ENCODE peak calls at places on chromosomes 5 and 9, in four cellular contexts. H, Q, W and O are unnamed samples.

GRCh38 chr5:131825404-131826013 is 28.7 kb upstream of the FNIP1 start:
- DNase-seq in H (no peak), Q (no peak), W (no peak), O (peak; percentile 28)

GRCh38 chr9:113548221-113549041 is 84.9 kb downstream of the RGS3 start:
- DNase-seq in H (no peak), W (no peak), Q (no peak), O (peak; percentile 77)

GRCh38 chr5:38576971-38577684 is 20.7 kb upstream of the LIFR start:
- DNase-seq in Q (no peak), H (no peak), W (no peak), O (no peak)

GRCh38 chr9:110807956-110808598 is 139.5 kb downstream of the MUSK start:
- DNase-seq in H (no peak), Q (peak; percentile 42), W (no peak), O (no peak)

GRCh38 chr5:118070041-118070440 is 918.3 kb downstream of the DTWD2 start:
- DNase-seq in W (no peak), H (no peak), Q (no peak), O (peak; percentile 67)

GRCh38 chr9:116860509-116861120 is 173.5 kb downstream of the TRIM32 start:
- DNase-seq in W (peak; percentile 85), H (peak; percentile 88), Q (peak; percentile 63), O (peak; percentile 86)

GRCh38 chr5:23484094-23484493 is 23.3 kb upstream of the PRDM9 start:
- DNase-seq in Q (no peak), W (no peak), H (no peak), O (no peak)

GRCh38 chr5:56918054-56918453 is 8.7 kb downstream of the SETD9 start:
- DNase-seq in W (peak; percentile 33), H (no peak), Q (no peak), O (peak; percentile 34)

GRCh38 chr9:111986035-111986556 is 89.5 kb downstream of the UGCG start:
- DNase-seq in W (no peak), H (no peak), Q (peak; percentile 82), O (no peak)

GRCh38 chr5:14715481-14715880 is 51.0 kb downstream of the OTULIN start:
- DNase-seq in Q (peak; percentile 54), W (no peak), H (no peak), O (no peak)

GRCh38 chr9:69090943-69091342 is 55.4 kb downstream of the FXN start:
- DNase-seq in H (no peak), W (no peak), Q (no peak), O (no peak)

GRCh38 chr5:82393951-82394350 is 115.8 kb upstream of the RPS23 start:
- DNase-seq in H (no peak), Q (no peak), W (no peak), O (no peak)

GRCh38 chr5:102583663-102584062 is 84.9 kb upstream of the SLCO6A1 start:
- DNase-seq in H (no peak), W (no peak), Q (peak; percentile 18), O (no peak)

GRCh38 chr9:17789316-17789715 is 210.4 kb downstream of the SH3GL2 start:
- DNase-seq in W (no peak), Q (no peak), H (no peak), O (no peak)

GRCh38 chr9:4223434-4223833 is 76.4 kb downstream of the GLIS3 start:
- DNase-seq in W (no peak), Q (no peak), H (no peak), O (no peak)

GRCh38 chr5:163790497-163790896 is 285.1 kb downstream of the MAT2B start:
- DNase-seq in H (no peak), W (no peak), Q (no peak), O (no peak)

GRCh38 chr5:89930591-89931383 is 478.8 kb downstream of the CETN3 start:
- DNase-seq in Q (peak; percentile 37), W (no peak), H (no peak), O (peak; percentile 37)

GRCh38 chr9:84937086-84937670 is 267.6 kb downstream of the NTRK2 start:
- DNase-seq in W (peak; percentile 74), Q (no peak), H (no peak), O (peak; percentile 90)

GRCh38 chr5:153880094-153880493 is 158.6 kb downstream of the FAM114A2 start:
- DNase-seq in H (no peak), W (no peak), Q (no peak), O (no peak)

GRCh38 chr9:128568470-128569083 is 16.2 kb downstream of the SPTAN1 start:
- DNase-seq in W (no peak), H (no peak), Q (peak; percentile 47), O (no peak)

GRCh38 chr5:159050408-159051091 is 49.2 kb downstream of the EBF1 start:
- DNase-seq in H (no peak), W (no peak), Q (peak; percentile 32), O (peak; percentile 39)

GRCh38 chr9:113463418-113464285 is at the start of gene RGS3:
- DNase-seq in Q (no peak), H (peak; percentile 88), W (peak; percentile 89), O (peak; percentile 64)

GRCh38 chr5:15013654-15014463 is 142.3 kb upstream of the ANKH start:
- DNase-seq in W (no peak), H (no peak), Q (peak; percentile 80), O (peak; percentile 75)

GRCh38 chr9:100084734-100085133 is 14.1 kb downstream of the ERP44 start:
- DNase-seq in W (no peak), Q (no peak), H (no peak), O (no peak)
- H3K4me2 ChIP-seq in W (no peak overlapping the region), Q (no peak overlapping the region), H (no peak overlapping the region), O (no peak overlapping the region)

DNA sequence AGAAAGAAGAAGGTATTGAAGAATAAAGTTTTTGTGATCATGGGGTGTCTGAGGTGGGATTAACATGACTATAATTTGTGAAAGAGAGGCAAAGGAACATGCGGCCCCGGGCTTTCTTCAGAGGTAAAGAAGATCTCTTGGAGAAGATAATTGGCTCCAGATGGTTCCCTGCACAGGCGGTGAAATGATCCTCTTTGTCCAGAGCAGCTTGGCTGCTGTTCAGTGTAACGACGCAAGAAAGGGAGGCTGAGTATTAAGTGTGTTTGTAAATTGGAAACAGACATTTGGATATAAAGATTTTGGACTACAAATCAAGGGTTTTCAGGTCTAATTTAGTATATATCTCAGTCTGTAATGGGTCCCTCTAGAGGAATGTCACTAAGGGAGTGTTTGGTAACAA is 4.3 kb downstream of the EQTN start:
- DNase-seq in H (no peak), Q (peak; percentile 7), W (no peak), O (no peak)
- H3K18ac ChIP-seq in H (no peak overlapping the region), Q (no peak overlapping the region), W (no peak overlapping the region), O (no peak overlapping the region)

GRCh38 chr5:124133406-124133805 is 613.0 kb downstream of the ZNF608 start:
- DNase-seq in H (no peak), W (no peak), Q (no peak), O (no peak)
- H3K56ac ChIP-seq in H (no peak overlapping the region), W (no peak overlapping the region), Q (no peak overlapping the region), O (no peak overlapping the region)

GRCh38 chr5:119363936-119364335 is 8.1 kb downstream of the TNFAIP8 start:
- DNase-seq in Q (no peak), W (no peak), H (no peak), O (no peak)

GRCh38 chr5:119368238-119368630 is 12.4 kb downstream of the TNFAIP8 start:
- DNase-seq in W (no peak), H (no peak), Q (no peak), O (no peak)

GRCh38 chr5:119367502-119368237 is 11.9 kb downstream of the TNFAIP8 start:
- DNase-seq in H (no peak), Q (peak; percentile 64), W (no peak), O (no peak)

GRCh38 chr5:119366537-119366874 is 10.7 kb downstream of the TNFAIP8 start:
- DNase-seq in W (no peak), Q (no peak), H (no peak), O (no peak)

DNA sequence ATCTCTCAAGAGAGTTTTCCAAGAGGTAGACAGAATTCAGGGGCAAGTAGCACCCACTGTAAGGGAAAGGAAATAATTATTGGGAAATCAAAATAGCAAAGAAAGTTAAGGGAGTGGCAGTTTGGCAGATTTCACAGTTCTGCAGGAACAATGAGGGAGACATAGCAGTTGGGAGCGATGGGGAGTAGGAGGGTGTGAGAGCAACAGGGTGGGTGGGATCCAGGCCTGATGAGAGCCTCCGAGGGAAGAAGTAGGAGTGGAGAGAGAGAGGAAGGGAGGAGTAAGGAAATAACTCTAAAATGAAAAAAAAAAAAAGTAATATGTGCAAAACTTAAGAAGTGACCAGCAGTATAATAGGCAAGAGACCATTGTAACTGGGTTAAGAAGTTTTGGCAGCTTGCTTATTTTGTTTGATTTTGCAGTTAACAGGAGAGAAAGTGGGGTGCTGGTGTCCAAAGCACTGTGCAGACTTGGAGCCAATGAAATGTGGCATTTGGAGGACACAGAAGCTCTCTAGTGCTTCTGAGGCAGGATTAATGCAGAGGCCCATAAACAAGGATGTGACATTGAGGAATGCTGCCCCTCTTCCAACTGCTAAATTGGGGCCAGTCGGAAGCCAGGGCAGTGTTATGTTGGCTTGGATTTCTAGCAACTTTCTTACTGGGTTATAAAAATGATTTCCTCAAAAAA is 10.2 kb downstream of the TNFAIP8 start:
- DNase-seq in Q (no peak), W (no peak), H (no peak), O (no peak)
- H3K4me2 ChIP-seq in Q (no peak overlapping the region), W (no peak overlapping the region), H (no peak overlapping the region), O (no peak overlapping the region)

GRCh38 chr9:136604823-136605525 is 57.7 kb upstream of the EGFL7 start:
- DNase-seq in H (no peak), Q (no peak), W (no peak), O (no peak)

GRCh38 chr9:136599811-136600660 is 54.2 kb upstream of the NOTCH1 start:
- DNase-seq in W (no peak), Q (no peak), H (no peak), O (peak; percentile 50)

GRCh38 chr9:136603216-136603615 is 57.4 kb upstream of the NOTCH1 start:
- DNase-seq in Q (no peak), W (no peak), H (no peak), O (no peak)

GRCh38 chr9:136603901-136604816 is 58.3 kb upstream of the NOTCH1 start:
- DNase-seq in Q (no peak), H (no peak), W (no peak), O (no peak)

GRCh38 chr9:136602193-136602885 is 56.5 kb upstream of the NOTCH1 start:
- DNase-seq in Q (no peak), W (peak; percentile 62), H (no peak), O (no peak)
- H3K18ac ChIP-seq in Q (no peak overlapping the region), W (no peak overlapping the region), H (no peak overlapping the region), O (no peak overlapping the region)

DNA sequence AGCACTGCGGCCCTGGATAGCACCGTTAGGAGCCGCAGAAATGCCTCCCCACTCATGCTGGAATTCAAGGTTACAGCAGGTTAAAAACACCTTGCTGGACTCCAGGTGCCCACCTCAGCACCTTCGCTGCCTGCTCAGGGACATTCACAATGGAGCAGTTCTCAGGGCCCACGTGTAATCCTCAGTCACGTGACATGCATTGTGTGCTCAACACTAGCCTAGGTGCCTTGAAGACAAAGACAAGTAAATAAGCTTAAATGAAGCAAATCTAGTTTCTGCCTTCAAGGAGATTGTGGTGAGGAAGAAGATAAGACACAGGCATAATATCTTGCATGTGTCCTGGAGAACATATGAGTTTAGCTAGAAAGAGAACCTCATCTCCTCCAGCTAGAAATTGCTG is 82.1 kb downstream of the FSTL4 start:
- DNase-seq in W (no peak), H (no peak), Q (no peak), O (no peak)
- H3K56ac ChIP-seq in W (no peak overlapping the region), H (no peak overlapping the region), Q (no peak overlapping the region), O (no peak overlapping the region)

DNA sequence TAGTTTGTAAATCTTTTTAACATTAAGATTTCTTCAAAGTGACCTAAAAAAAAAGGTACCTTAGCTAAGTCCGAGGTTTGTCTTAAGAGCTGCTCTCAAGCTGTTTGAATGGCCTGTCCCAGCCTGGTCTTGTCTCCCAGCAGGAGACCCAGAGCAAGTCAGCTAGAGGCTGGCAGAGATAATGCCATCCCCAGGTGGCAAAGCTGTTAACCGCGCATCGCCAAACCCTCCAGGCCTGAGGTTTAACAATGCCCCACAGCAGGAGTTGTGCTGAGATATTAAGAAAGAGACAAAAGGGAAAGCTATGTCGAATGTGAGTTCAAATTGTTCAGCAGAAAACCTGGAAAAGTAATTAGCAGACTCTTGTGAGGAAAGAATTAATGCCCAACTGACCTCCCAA is 187.2 kb downstream of the FSTL4 start:
- DNase-seq in H (no peak), Q (no peak), W (peak; percentile 60), O (peak; percentile 25)
- H3K4me2 ChIP-seq in H (peak overlapping the region; percentile 35), Q (no peak overlapping the region), W (no peak overlapping the region), O (no peak overlapping the region)